ENCODE peak calls at places on chromosomes 11 and 22, in seven cellular contexts. N is CD4-positive, CD25-positive, alpha-beta regulatory T cell; F is brain microvascular endothelial cell; S is pancreas; P is caudate nucleus; D is aorta; V is stomach. M is an unnamed sample.

GRCh38 chr11:62439785-62440602 is 21.2 kb downstream of the SCGB1A1 start:
- DNase-seq in S (no peak), V (no peak), D (peak), F (no peak), N (no peak), P (peak), M (no peak)

GRCh38 chr11:112610494-112610893 is 349.8 kb upstream of the PLET1 start:
- DNase-seq in N (no peak), P (no peak), D (no peak), F (no peak), V (no peak), S (no peak), M (no peak)

GRCh38 chr22:44590291-44590690 is 92.3 kb upstream of the RTL6 start:
- DNase-seq in V (no peak), S (no peak), F (no peak), P (no peak), D (peak), N (no peak), M (no peak)

GRCh38 chr11:65493367-65494176 is 5.3 kb upstream of the MALAT1 start:
- DNase-seq in N (no peak), F (peak), D (peak), S (peak), V (peak), P (peak), M (peak)

GRCh38 chr11:90701040-90701439 is 478.2 kb upstream of the CHORDC1 start:
- DNase-seq in V (no peak), F (peak), P (no peak), N (no peak), D (no peak), S (no peak), M (no peak)

GRCh38 chr11:3091846-3092602 is 34.8 kb upstream of the CARS1 start:
- DNase-seq in N (peak), S (peak), V (peak), F (peak), P (peak), D (peak), M (peak)

GRCh38 chr11:43760902-43761301 is 80.4 kb downstream of the HSD17B12 start:
- DNase-seq in F (no peak), V (no peak), N (no peak), S (no peak), D (no peak), P (no peak), M (no peak)

GRCh38 chr11:34263462-34264186 is 94.2 kb downstream of the ABTB2 start:
- DNase-seq in V (peak), D (peak), N (no peak), F (peak), S (peak), P (peak), M (peak)

GRCh38 chr22:38170469-38170868 is 11.2 kb downstream of the PLA2G6 start:
- DNase-seq in F (no peak), V (no peak), N (no peak), S (no peak), P (no peak), D (no peak), M (no peak)

GRCh38 chr11:62001450-62002178 is 34.2 kb upstream of the FTH1 start:
- DNase-seq in D (peak), V (peak), N (no peak), S (peak), F (no peak), P (no peak), M (no peak)

GRCh38 chr11:45176996-45177395 is 30.6 kb downstream of the PRDM11 start:
- DNase-seq in N (no peak), D (peak), P (no peak), F (no peak), S (no peak), V (peak), M (no peak)

GRCh38 chr11:70407814-70408213 is 9.5 kb downstream of the CTTN start:
- DNase-seq in F (no peak), N (no peak), D (no peak), V (no peak), S (no peak), P (no peak), M (no peak)

GRCh38 chr11:96314326-96315050 is 28.5 kb downstream of the MAML2 start:
- DNase-seq in F (peak), S (no peak), N (no peak), D (no peak), P (no peak), V (no peak), M (peak)

GRCh38 chr22:44668190-44668885 is 33.7 kb upstream of the PRR5 start:
- DNase-seq in D (peak), P (no peak), S (no peak), N (peak), V (no peak), F (no peak), M (no peak)

GRCh38 chr11:102685769-102686168 is 19.8 kb downstream of the MMP27 start:
- DNase-seq in F (no peak), V (no peak), N (no peak), S (no peak), D (no peak), P (no peak), M (no peak)

GRCh38 chr11:10638285-10638684 is 55.3 kb downstream of the IRAG1 start:
- DNase-seq in F (no peak), S (no peak), V (no peak), N (no peak), D (no peak), P (peak), M (no peak)

GRCh38 chr22:30079952-30080533 is at the start of gene HORMAD2:
- DNase-seq in V (no peak), P (peak), F (peak), D (no peak), S (no peak), N (no peak), M (no peak)

GRCh38 chr11:7072401-7073028 is 16.3 kb upstream of the RBMXL2 start:
- DNase-seq in F (no peak), V (no peak), N (no peak), S (no peak), D (no peak), P (no peak), M (peak)

GRCh38 chr11:62437616-62438015 is 18.8 kb downstream of the SCGB1A1 start:
- DNase-seq in V (no peak), F (no peak), D (no peak), P (no peak), S (no peak), N (no peak), M (no peak)

GRCh38 chr22:33666661-33667619 is 253.3 kb downstream of the LARGE1 start:
- DNase-seq in N (no peak), F (no peak), V (peak), P (peak), D (no peak), S (no peak), M (no peak)

GRCh38 chr11:111718436-111719325 is 47.5 kb downstream of the PPP2R1B start:
- DNase-seq in D (no peak), N (no peak), S (peak), F (peak), V (peak), P (peak), M (no peak)

GRCh38 chr11:71562120-71562519 is 3.2 kb upstream of the KRTAP5-10 start:
- DNase-seq in N (no peak), F (no peak), D (no peak), S (no peak), V (no peak), P (no peak), M (peak)

GRCh38 chr11:75230621-75231020 is 10.0 kb upstream of the TPBGL start:
- DNase-seq in P (no peak), F (no peak), S (no peak), V (no peak), D (no peak), N (no peak), M (no peak)

GRCh38 chr11:95067042-95067827 is 516 bp downstream of the SRSF8 start:
- DNase-seq in V (peak), D (peak), P (peak), N (peak), F (peak), S (peak), M (no peak)

GRCh38 chr22:46798366-46799057 is 36.1 kb downstream of the TBC1D22A start:
- DNase-seq in V (peak), P (peak), N (peak), F (peak), S (peak), D (peak), M (no peak)
- H3K27ac ChIP-seq in V (no peak), P (no peak), N (no peak), F (no peak), S (no peak), D (no peak), M (no peak)

GRCh38 chr11:125570952-125571351 is 1.7 kb downstream of the EI24 start:
- DNase-seq in F (no peak), S (no peak), P (no peak), N (no peak), D (no peak), V (no peak), M (no peak)
- H3K27ac ChIP-seq in F (no peak), S (no peak), P (no peak), N (no peak), D (no peak), V (no peak), M (no peak)

GRCh38 chr11:33000181-33000580 is 15.5 kb upstream of the DEPDC7 start:
- DNase-seq in F (peak), V (no peak), D (no peak), S (no peak), N (no peak), P (no peak), M (no peak)
- H3K27ac ChIP-seq in F (no peak), V (no peak), D (no peak), S (no peak), N (no peak), P (no peak), M (no peak)

GRCh38 chr11:73759520-73760065 is 1.3 kb downstream of the RAB6A start:
- DNase-seq in N (no peak), V (no peak), P (no peak), F (no peak), S (no peak), D (no peak), M (no peak)
- H3K27ac ChIP-seq in N (peak), V (peak), P (peak), F (peak), S (peak), D (peak), M (peak)

DNA sequence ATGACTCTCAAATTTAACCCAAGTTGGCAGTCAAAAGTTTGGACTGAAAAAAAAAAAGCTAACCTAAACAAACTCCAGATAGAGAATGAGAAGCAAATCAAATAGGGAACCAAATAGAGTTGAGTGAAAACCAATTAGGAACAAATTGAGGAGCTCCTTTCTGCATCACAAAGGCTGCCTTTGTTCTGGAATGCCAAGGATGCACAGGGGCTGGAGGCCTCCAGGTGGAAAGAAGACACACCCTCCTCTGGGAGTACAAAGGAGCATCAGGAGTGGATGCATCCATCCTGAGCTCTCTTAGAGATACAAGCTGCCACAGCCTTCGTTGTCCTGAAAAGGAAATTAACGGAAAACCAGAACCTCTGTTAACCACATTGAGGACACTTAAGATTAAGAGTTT is 73.3 kb downstream of the MRGPRX1 start:
- DNase-seq in S (no peak), F (no peak), P (no peak), D (no peak), N (no peak), V (no peak), M (no peak)
- H3K27ac ChIP-seq in S (no peak), F (no peak), P (no peak), D (no peak), N (no peak), V (no peak), M (no peak)

GRCh38 chr11:64206457-64207246 is at the start of gene FERMT3:
- DNase-seq in P (peak), S (no peak), F (no peak), V (peak), D (no peak), N (peak), M (no peak)
- H3K27ac ChIP-seq in P (peak), S (no peak), F (peak), V (peak), D (peak), N (peak), M (no peak)

DNA sequence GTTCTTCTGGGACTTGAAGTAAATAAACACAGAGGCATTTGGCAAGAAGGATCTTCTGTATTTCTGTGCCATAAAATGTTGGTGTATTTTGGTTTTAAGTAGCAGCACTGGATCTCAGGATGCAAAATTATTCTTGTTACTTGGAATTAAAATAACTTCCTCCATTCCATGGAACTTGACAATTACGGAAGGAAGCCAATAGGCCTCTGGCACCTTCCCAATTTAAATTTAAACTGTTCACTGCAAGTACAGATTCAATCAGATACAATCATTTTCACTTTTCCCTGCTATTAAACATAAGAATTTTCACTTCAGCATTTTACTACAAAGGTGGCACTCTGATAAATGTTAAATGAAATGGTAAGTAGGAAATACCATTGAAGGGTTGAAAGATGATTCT is 288.5 kb downstream of the CASP12 start:
- DNase-seq in F (no peak), V (no peak), D (no peak), S (no peak), N (no peak), P (no peak), M (no peak)
- H3K27ac ChIP-seq in F (no peak), V (no peak), D (no peak), S (no peak), N (no peak), P (no peak), M (no peak)

DNA sequence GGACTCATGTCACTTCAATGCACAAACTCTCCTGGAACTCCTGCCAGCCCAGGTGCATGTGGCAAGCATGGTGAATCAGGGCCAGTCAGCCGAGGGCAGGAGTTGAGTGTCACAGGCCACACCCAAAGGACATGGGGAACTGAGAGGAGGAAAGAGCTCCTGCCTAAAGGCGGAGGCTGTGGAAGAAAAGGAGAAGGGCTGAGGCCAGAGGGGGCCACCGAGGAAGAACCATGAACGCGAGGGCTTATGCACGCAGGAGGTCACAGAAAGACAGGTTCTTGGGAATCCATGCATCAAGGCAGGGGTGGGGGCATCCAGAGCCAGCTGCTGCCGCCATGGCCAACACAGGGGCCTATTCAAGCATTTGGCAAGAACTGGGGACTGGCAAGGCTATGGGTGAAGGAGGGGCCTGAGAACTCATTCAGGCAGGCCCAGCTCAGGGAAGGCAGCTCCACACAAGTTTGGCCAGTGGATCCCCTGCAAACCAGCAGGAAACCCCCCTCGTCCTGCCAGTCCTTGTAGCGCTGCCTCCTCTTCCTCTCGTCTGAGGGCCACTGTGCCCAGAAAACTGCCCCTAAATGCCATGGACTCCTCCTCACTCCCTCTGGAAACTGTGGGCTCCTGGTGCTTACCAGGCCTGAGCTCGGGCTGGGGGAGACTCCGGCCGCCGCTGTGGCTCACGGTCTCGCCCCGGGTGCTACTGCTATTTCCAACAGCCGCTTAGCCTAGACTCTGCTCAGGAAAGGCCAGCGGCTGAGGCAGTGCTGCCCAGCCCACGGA is 15.4 kb downstream of the PPM1F start:
- DNase-seq in P (peak), F (no peak), D (no peak), N (no peak), S (peak), V (peak), M (peak)
- H3K27ac ChIP-seq in P (peak), F (peak), D (peak), N (peak), S (peak), V (peak), M (peak)

M was measured in foreskin keratinocyte.